ENCODE peak calls at places on chromosomes 2 and 18, in eight cellular contexts. Q is CD8-positive, alpha-beta T cell; L is colonic mucosa; U is tibial nerve; T is OCI-LY7; K is foreskin keratinocyte; N is fibroblast of pulmonary artery; F is HepG2. C is an unnamed sample.

GRCh38 chr18:39434223-39434622 is 1868.6 kb upstream of the CELF4 start:
- DNase-seq in N (peak), K (no peak), T (no peak), F (no peak), U (no peak), L (no peak), Q (no peak), C (no peak)

GRCh38 chr2:46381263-46381849 is 84.1 kb downstream of the EPAS1 start:
- DNase-seq in N (no peak), F (no peak), U (no peak), L (no peak), T (no peak), Q (no peak), K (no peak), C (no peak)

GRCh38 chr2:75698928-75699327 is 11.8 kb downstream of the GCFC2 start:
- DNase-seq in K (no peak), Q (no peak), U (no peak), L (no peak), T (no peak), N (peak), F (peak), C (no peak)

GRCh38 chr2:43057026-43057741 is 169.2 kb downstream of the ZFP36L2 start:
- DNase-seq in N (no peak), F (no peak), T (no peak), K (no peak), L (no peak), U (no peak), Q (no peak), C (no peak)

GRCh38 chr2:179020156-179020750 is 29.7 kb downstream of the CCDC141 start:
- DNase-seq in U (no peak), F (peak), T (peak), L (peak), N (peak), Q (peak), K (no peak), C (no peak)

GRCh38 chr2:71620851-71621251 is 167.5 kb downstream of the DYSF start:
- DNase-seq in F (no peak), T (no peak), U (no peak), Q (no peak), L (peak), N (no peak), K (no peak), C (peak)

GRCh38 chr2:47033102-47033880 is 117.7 kb upstream of the MCFD2 start:
- DNase-seq in Q (no peak), F (peak), K (no peak), N (no peak), T (no peak), L (no peak), U (no peak), C (no peak)

GRCh38 chr2:47422560-47422959 is 19.6 kb downstream of the MSH2 start:
- DNase-seq in K (peak), Q (no peak), F (no peak), N (peak), U (no peak), L (no peak), T (no peak), C (no peak)

GRCh38 chr2:147689510-147689909 is 155.3 kb upstream of the ACVR2A start:
- DNase-seq in L (no peak), F (no peak), U (no peak), K (no peak), N (no peak), Q (no peak), T (peak), C (no peak)

GRCh38 chr2:85501244-85501643 is 37.7 kb upstream of the MAT2A start:
- DNase-seq in Q (no peak), F (peak), K (no peak), L (no peak), N (peak), T (no peak), U (no peak), C (no peak)

GRCh38 chr2:62858231-62858832 is 152.8 kb downstream of the EHBP1 start:
- DNase-seq in Q (no peak), U (no peak), L (no peak), N (no peak), F (no peak), K (no peak), T (no peak), C (no peak)

GRCh38 chr2:163697429-163697828 is 38.4 kb downstream of the FIGN start:
- DNase-seq in N (no peak), Q (no peak), U (no peak), L (no peak), T (no peak), F (no peak), K (no peak), C (no peak)
- TF ChIP-seq CTCF in N (no peak), Q (no peak), U (no peak), L (no peak), T (no peak), F (no peak), K (no peak), C (no peak)

GRCh38 chr2:204890680-204891079 is 345.4 kb downstream of the PARD3B start:
- DNase-seq in K (no peak), F (no peak), T (no peak), Q (no peak), N (no peak), L (no peak), U (no peak), C (no peak)
- TF ChIP-seq CTCF in K (no peak), F (no peak), T (no peak), Q (no peak), N (no peak), L (no peak), U (no peak), C (no peak)

DNA sequence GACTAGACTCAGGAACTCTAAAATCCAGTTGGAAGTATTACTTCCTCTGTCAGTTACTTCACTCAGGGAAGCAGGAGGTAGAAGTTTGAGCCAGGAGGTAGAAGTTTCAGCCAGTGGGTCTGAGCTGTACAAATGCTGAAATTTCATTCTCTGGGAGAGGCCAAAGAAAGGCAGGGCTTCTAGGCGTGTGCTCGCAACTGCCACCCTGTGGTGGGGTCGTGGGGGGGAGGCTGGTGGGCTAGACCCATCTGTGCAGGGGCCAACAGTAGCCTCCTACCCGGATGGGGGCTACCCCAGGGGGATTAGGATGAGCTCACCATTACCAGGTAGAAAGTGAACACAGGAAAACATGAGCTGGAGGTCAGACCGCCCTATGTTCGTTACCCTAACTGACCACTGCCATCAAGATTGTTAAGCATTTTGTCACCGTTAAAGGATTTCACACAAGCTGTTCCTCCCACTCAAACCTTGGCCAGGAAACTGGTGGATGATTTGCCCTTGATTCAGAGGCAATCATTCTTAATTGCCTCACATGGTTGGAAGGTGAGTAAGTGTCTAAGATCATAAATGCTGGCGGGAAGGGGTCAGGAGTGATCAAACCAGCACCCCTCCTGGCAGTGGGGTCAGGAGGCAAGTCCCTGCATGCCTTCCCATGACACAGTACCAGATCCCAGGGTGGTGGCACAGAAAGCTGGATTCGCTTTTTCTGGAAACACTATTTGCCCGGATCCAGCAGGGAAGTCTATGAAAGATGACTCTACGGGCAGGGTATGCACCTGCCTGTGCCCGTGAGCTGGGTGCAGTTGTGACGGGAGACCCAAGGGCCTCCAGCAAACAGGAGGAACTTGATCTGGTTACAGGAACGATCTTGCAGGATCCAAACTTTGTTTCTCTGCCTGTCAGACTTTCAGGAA is 5.2 kb upstream of the FHL2 start:
- DNase-seq in Q (no peak), N (peak), U (no peak), T (no peak), K (peak), F (no peak), L (peak), C (no peak)
- TF ChIP-seq CTCF in Q (no peak), N (peak), U (no peak), T (peak), K (peak), F (peak), L (no peak), C (no peak)

GRCh38 chr2:1517786-1518500 is 104.7 kb downstream of the TPO start:
- DNase-seq in K (no peak), F (no peak), L (no peak), Q (no peak), N (no peak), U (no peak), T (no peak), C (no peak)

GRCh38 chr2:1516798-1517060 is 103.5 kb downstream of the TPO start:
- DNase-seq in F (no peak), U (no peak), T (no peak), Q (no peak), K (no peak), L (no peak), N (no peak), C (no peak)

GRCh38 chr2:1521191-1521877 is 108.1 kb downstream of the TPO start:
- DNase-seq in T (no peak), F (no peak), L (no peak), Q (no peak), U (no peak), N (no peak), K (no peak), C (no peak)

GRCh38 chr2:1518501-1518821 is 105.2 kb downstream of the TPO start:
- DNase-seq in F (no peak), L (no peak), U (no peak), T (peak), N (no peak), K (no peak), Q (no peak), C (no peak)

GRCh38 chr2:1518891-1519530 is 105.7 kb downstream of the TPO start:
- DNase-seq in Q (no peak), U (no peak), L (no peak), K (no peak), N (no peak), T (no peak), F (no peak), C (no peak)
- TF ChIP-seq CTCF in Q (no peak), U (no peak), L (no peak), K (no peak), N (no peak), T (no peak), F (no peak), C (no peak)